ENCODE peak calls at places on chromosomes 6 and 20, in eight cellular contexts. O is effector memory CD8-positive, alpha-beta T cell; V is heart right ventricle; A is mucosa of descending colon; E is astrocyte of the spinal cord; K is stimulated activated CD4-positive, alpha-beta T cell treated with anti-CD3 and anti-CD28 coated beads, TNF-alpha, amount 100 ng/mL, for 1 hour; B is CD4-positive, alpha-beta memory T cell; D is NCI-H1092 treated with DMSO at 0.1 percent for 48 hours. H is an unnamed sample.

GRCh38 chr20:24970743-24971142 is 21.7 kb downstream of the CST7 start:
- DNase-seq in D (no peak), A (no peak), V (no peak), B (no peak), K (no peak), E (no peak), O (no peak), H (no peak)

GRCh38 chr6:83615025-83615999 is 93.6 kb downstream of the SNAP91 start:
- DNase-seq in K (no peak), D (peak), O (no peak), A (peak), V (no peak), E (peak), B (peak), H (no peak)

GRCh38 chr6:135411339-135411738 is 86.2 kb downstream of the AHI1 start:
- DNase-seq in D (no peak), A (peak), O (no peak), E (no peak), B (no peak), V (no peak), K (no peak), H (no peak)

GRCh38 chr6:16047435-16047834 is 81.5 kb upstream of the MYLIP start:
- DNase-seq in V (no peak), O (no peak), D (no peak), E (no peak), K (no peak), A (no peak), B (no peak), H (no peak)

GRCh38 chr6:25359191-25359861 is 80.2 kb downstream of the CARMIL1 start:
- DNase-seq in O (no peak), B (no peak), E (peak), A (no peak), D (no peak), K (no peak), V (peak), H (no peak)

GRCh38 chr6:139981810-139982550 is 607.5 kb upstream of the CITED2 start:
- DNase-seq in K (no peak), V (no peak), B (no peak), A (peak), D (peak), E (peak), O (no peak), H (no peak)

GRCh38 chr6:81979767-81980166 is 227.3 kb upstream of the TENT5A start:
- DNase-seq in E (no peak), V (no peak), D (no peak), A (no peak), B (no peak), O (no peak), K (no peak), H (no peak)

GRCh38 chr20:341682-342081 is 5.2 kb upstream of the NRSN2 start:
- DNase-seq in B (no peak), O (no peak), A (no peak), K (no peak), V (no peak), E (peak), D (no peak), H (no peak)

GRCh38 chr6:43287717-43288679 is 10.1 kb upstream of the SLC22A7 start:
- DNase-seq in A (no peak), V (no peak), D (no peak), B (no peak), E (no peak), K (no peak), O (no peak), H (no peak)

GRCh38 chr6:128532827-128533226 is 12.4 kb upstream of the PTPRK start:
- DNase-seq in B (no peak), D (no peak), O (no peak), A (no peak), K (no peak), V (no peak), E (peak), H (no peak)

GRCh38 chr6:170205534-170206316 is 85.2 kb downstream of the DLL1 start:
- DNase-seq in D (no peak), A (no peak), V (no peak), O (no peak), B (no peak), E (no peak), K (no peak), H (no peak)

GRCh38 chr20:63097336-63097831 is 90.6 kb upstream of the BHLHE23 start:
- DNase-seq in A (no peak), O (no peak), K (no peak), E (no peak), B (no peak), V (peak), D (no peak), H (no peak)

GRCh38 chr20:37845261-37845681 is 57.7 kb upstream of the VSTM2L start:
- DNase-seq in K (no peak), D (peak), V (peak), O (no peak), B (no peak), E (no peak), A (no peak), H (no peak)

GRCh38 chr20:34892671-34893070 is 16.3 kb downstream of the ACSS2 start:
- DNase-seq in V (no peak), K (no peak), B (no peak), D (no peak), E (no peak), A (no peak), O (no peak), H (no peak)

GRCh38 chr20:16286601-16287000 is 286.6 kb downstream of the KIF16B start:
- DNase-seq in D (no peak), E (no peak), V (no peak), A (no peak), K (no peak), B (no peak), O (no peak), H (no peak)

GRCh38 chr6:38420207-38420606 is 219.5 kb downstream of the BTBD9 start:
- DNase-seq in K (no peak), D (no peak), O (no peak), B (no peak), V (no peak), A (no peak), E (no peak), H (no peak)

GRCh38 chr6:159878341-159878740 is 12.4 kb upstream of the MAS1 start:
- DNase-seq in O (no peak), A (no peak), K (no peak), E (no peak), D (no peak), B (no peak), V (no peak), H (no peak)

GRCh38 chr6:143939364-143939763 is 68.7 kb downstream of the PLAGL1 start:
- DNase-seq in B (no peak), V (no peak), A (no peak), E (no peak), D (no peak), O (no peak), K (no peak), H (no peak)

GRCh38 chr6:10610289-10610688 is 84.1 kb downstream of the C6orf52 start:
- DNase-seq in E (no peak), O (no peak), K (no peak), A (peak), B (no peak), D (no peak), V (peak), H (no peak)

GRCh38 chr20:8227293-8227692 is 95.2 kb downstream of the PLCB1 start:
- DNase-seq in V (no peak), A (no peak), O (no peak), D (no peak), B (no peak), E (no peak), K (no peak), H (no peak)

GRCh38 chr6:30757261-30757935 is 13.1 kb upstream of the IER3 start:
- DNase-seq in D (no peak), K (no peak), O (no peak), B (no peak), E (no peak), A (no peak), V (no peak), H (no peak)